ENCODE peak calls at places on chromosomes 3 and 15, in nine cellular contexts. F, D, Q, R, T, W, V, E and J are unnamed samples.

GRCh38 chr3:183116051-183116614 is 16.8 kb upstream of the MCCC1 start:
- DNase-seq in D (peak), T (no peak), V (peak), F (no peak), W (no peak), E (peak), Q (peak), R (peak), J (no peak)

GRCh38 chr15:78216276-78217229 is 17.8 kb downstream of the ACSBG1 start:
- DNase-seq in R (no peak), T (peak), D (no peak), W (peak), Q (no peak), E (peak), V (no peak), F (no peak), J (no peak)

GRCh38 chr3:111080357-111080937 is 8.8 kb downstream of the NECTIN3 start:
- DNase-seq in Q (no peak), R (no peak), W (no peak), V (no peak), D (peak), E (no peak), T (no peak), F (peak), J (no peak)

GRCh38 chr3:114758828-114759709 is 388.0 kb downstream of the ZBTB20 start:
- DNase-seq in F (peak), T (no peak), D (peak), Q (no peak), V (no peak), R (no peak), E (peak), W (no peak), J (no peak)

GRCh38 chr15:68333775-68334470 is 56.4 kb downstream of the FEM1B start:
- DNase-seq in F (peak), R (no peak), W (peak), E (no peak), Q (no peak), V (no peak), T (peak), D (peak), J (no peak)

GRCh38 chr15:62649793-62650420 is 392.6 kb upstream of the TPM1 start:
- DNase-seq in E (no peak), Q (no peak), D (no peak), T (no peak), W (no peak), R (no peak), V (peak), F (peak), J (no peak)

GRCh38 chr3:182596673-182597410 is 196.5 kb upstream of the ATP11B start:
- DNase-seq in W (no peak), Q (no peak), F (no peak), D (no peak), T (no peak), V (no peak), E (no peak), R (no peak), J (no peak)

GRCh38 chr3:171851685-171852084 is 8.5 kb downstream of the TMEM212 start:
- DNase-seq in Q (no peak), V (no peak), D (no peak), E (no peak), T (no peak), R (no peak), W (no peak), F (peak), J (no peak)

GRCh38 chr3:188664795-188665194 is 507.0 kb upstream of the TPRG1 start:
- DNase-seq in F (no peak), T (no peak), W (no peak), D (peak), V (no peak), R (no peak), E (no peak), Q (no peak), J (no peak)

GRCh38 chr3:183701744-183702143 is 4.1 kb downstream of the YEATS2 start:
- DNase-seq in F (no peak), Q (no peak), R (no peak), V (no peak), T (no peak), W (no peak), E (no peak), D (no peak), J (no peak)

GRCh38 chr3:141393151-141394076 is 25.1 kb downstream of the ZBTB38 start:
- DNase-seq in E (peak), V (no peak), F (no peak), R (no peak), D (no peak), T (no peak), Q (peak), W (no peak), J (no peak)

GRCh38 chr3:7913283-7913682 is 588.3 kb upstream of the LMCD1 start:
- DNase-seq in T (no peak), F (no peak), Q (no peak), R (no peak), W (no peak), V (no peak), D (no peak), E (no peak), J (no peak)
- TF ChIP-seq CTCF in T (no peak), F (no peak), Q (no peak), R (no peak), W (no peak), V (no peak), D (no peak), E (no peak), J (no peak)

DNA sequence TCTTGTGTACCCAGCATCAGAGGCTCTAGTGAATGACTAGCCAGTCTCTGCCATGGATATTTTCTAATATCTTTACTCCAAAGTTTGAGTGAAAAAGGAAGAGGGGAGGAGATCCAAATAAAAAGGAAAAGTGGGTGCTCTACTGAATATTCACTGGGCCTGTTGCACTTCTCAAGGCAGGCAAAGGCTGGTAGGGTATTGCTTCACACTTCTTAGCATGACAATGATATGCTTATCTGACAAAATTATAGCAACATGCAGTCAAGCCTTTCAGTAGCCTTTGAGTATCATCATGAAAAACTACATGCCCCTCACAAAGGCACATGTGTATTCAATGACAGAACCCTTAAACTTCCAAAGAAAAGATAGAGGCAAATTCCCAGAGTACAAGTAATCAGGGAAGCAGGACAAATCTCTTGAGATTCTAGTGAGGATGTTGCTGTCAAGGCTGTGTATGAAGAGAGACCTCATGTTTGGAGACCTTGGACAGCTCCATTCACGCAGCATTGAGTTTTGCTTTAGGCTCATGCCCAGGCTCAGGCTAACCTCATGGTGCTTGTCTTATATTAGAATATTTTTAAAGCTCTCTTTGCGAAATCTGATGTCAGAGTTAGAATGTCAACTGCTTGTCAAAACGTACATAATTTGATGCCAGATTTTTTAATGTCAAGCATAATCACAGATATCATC is 506.9 kb downstream of the OCA2 start:
- DNase-seq in T (no peak), E (no peak), D (no peak), F (peak), R (no peak), V (no peak), Q (no peak), W (no peak), J (no peak)
- TF ChIP-seq CTCF in T (no peak), E (no peak), D (no peak), F (no peak), R (no peak), V (no peak), Q (no peak), W (no peak), J (no peak)

GRCh38 chr15:38853608-38854007 is 289.0 kb upstream of the RASGRP1 start:
- DNase-seq in D (peak), Q (peak), V (peak), R (peak), F (peak), W (no peak), E (no peak), T (no peak), J (no peak)
- TF ChIP-seq CTCF in D (peak), Q (peak), V (peak), R (no peak), F (peak), W (peak), E (no peak), T (peak), J (peak)

DNA sequence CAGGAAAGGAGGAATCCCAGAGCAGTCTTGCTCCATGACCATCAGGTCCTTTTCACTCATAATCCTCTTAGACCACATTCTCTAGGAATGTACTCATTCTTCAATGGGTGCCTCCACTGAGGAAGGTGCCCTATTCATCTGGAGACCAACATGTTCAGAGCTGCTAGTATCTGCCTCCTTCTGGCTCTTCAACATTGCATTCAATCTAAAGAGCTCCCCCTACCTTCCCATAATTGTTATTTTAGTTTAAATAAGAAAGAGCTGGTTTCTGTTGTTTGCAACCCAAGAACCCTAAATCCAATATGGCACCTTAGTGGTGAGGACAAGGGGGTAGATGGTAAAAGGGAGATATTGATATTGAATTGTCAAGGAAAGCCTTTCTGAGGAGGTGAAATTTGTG is 67.6 kb downstream of the SCN11A start:
- DNase-seq in V (no peak), Q (no peak), F (no peak), E (no peak), D (no peak), R (no peak), W (no peak), T (no peak), J (no peak)
- TF ChIP-seq CTCF in V (no peak), Q (no peak), F (no peak), E (no peak), D (no peak), R (no peak), W (no peak), T (no peak), J (no peak)

GRCh38 chr3:46372492-46373359 is 2.0 kb downstream of the CCR5 start:
- DNase-seq in T (no peak), D (no peak), W (no peak), V (no peak), R (peak), Q (no peak), E (no peak), F (peak), J (no peak)
- TF ChIP-seq CTCF in T (peak), D (peak), W (peak), V (peak), R (peak), Q (peak), E (peak), F (peak), J (peak)

GRCh38 chr3:118636841-118637240 is 397.8 kb downstream of the IGSF11 start:
- DNase-seq in T (no peak), F (no peak), E (no peak), Q (no peak), D (peak), V (no peak), W (no peak), R (no peak), J (no peak)
- TF ChIP-seq CTCF in T (no peak), F (no peak), E (no peak), Q (peak), D (peak), V (no peak), W (no peak), R (no peak), J (peak)

GRCh38 chr3:4584537-4585249 is 91.5 kb downstream of the ITPR1 start:
- DNase-seq in E (no peak), W (no peak), R (no peak), D (no peak), Q (no peak), T (no peak), F (peak), V (peak), J (no peak)
- TF ChIP-seq CTCF in E (no peak), W (peak), R (no peak), D (no peak), Q (no peak), T (peak), F (peak), V (no peak), J (peak)

GRCh38 chr3:18968120-18968519 is 180.2 kb upstream of the KCNH8 start:
- DNase-seq in D (no peak), R (no peak), V (no peak), W (no peak), E (no peak), Q (no peak), T (no peak), F (no peak), J (no peak)

GRCh38 chr3:18964640-18965039 is 183.7 kb upstream of the KCNH8 start:
- DNase-seq in R (no peak), T (no peak), D (no peak), F (no peak), W (no peak), V (no peak), E (no peak), Q (no peak), J (no peak)
- TF ChIP-seq CTCF in R (no peak), T (no peak), D (no peak), F (no peak), W (no peak), V (no peak), E (no peak), Q (no peak), J (no peak)